ENCODE peak calls at places on chromosome 1, in nine cellular contexts. B, W, O, I, N, Z, P, T and X are unnamed samples.

GRCh38 chr1:55712148-55712547 is 497.0 kb upstream of the USP24 start:
- DNase-seq in N (no peak), Z (no peak), B (no peak), P (no peak), W (no peak), O (no peak), I (no peak), T (no peak), X (no peak)

GRCh38 chr1:54299037-54299436 is 99.1 kb downstream of the MRPL37 start:
- DNase-seq in O (peak), N (no peak), T (no peak), I (no peak), B (no peak), Z (no peak), W (peak), P (no peak), X (no peak)

GRCh38 chr1:21961337-21961736 is 15.5 kb upstream of the CELA3B start:
- DNase-seq in B (no peak), O (no peak), P (no peak), T (no peak), Z (no peak), N (no peak), W (no peak), I (no peak), X (no peak)

GRCh38 chr1:1943834-1944570 is 24.9 kb upstream of the TMEM52 start:
- DNase-seq in B (no peak), I (no peak), O (peak), Z (no peak), T (peak), P (peak), W (peak), N (no peak), X (peak)

GRCh38 chr1:208280184-208280583 is 36.0 kb upstream of the PLXNA2 start:
- DNase-seq in P (no peak), Z (no peak), B (no peak), T (no peak), I (no peak), W (no peak), O (no peak), N (no peak), X (no peak)

GRCh38 chr1:229203030-229203751 is 67.7 kb upstream of the RAB4A start:
- DNase-seq in N (no peak), O (peak), T (peak), B (no peak), P (no peak), W (peak), I (no peak), Z (no peak), X (no peak)

GRCh38 chr1:180923024-180923841 is 10.5 kb downstream of the KIAA1614 start:
- DNase-seq in N (no peak), B (no peak), Z (no peak), O (no peak), T (peak), W (no peak), P (no peak), I (no peak), X (no peak)

GRCh38 chr1:41238311-41239094 is 3.6 kb downstream of the SCMH1 start:
- DNase-seq in Z (no peak), T (no peak), W (peak), I (no peak), O (no peak), B (no peak), P (peak), N (no peak), X (no peak)

GRCh38 chr1:207993477-207994445 is 82.8 kb upstream of the CD34 start:
- DNase-seq in P (no peak), Z (no peak), W (peak), B (peak), I (no peak), O (peak), T (peak), N (no peak), X (no peak)

GRCh38 chr1:145891587-145892485 is 6.2 kb upstream of the ANKRD35 start:
- DNase-seq in N (peak), W (peak), B (peak), O (peak), Z (peak), P (peak), I (peak), T (peak), X (peak)

GRCh38 chr1:182855886-182856285 is 16.7 kb downstream of the DHX9 start:
- DNase-seq in W (no peak), Z (no peak), T (no peak), N (no peak), I (no peak), P (no peak), O (no peak), B (no peak), X (no peak)

GRCh38 chr1:184930232-184930631 is 44.1 kb downstream of the NIBAN1 start:
- DNase-seq in W (no peak), T (no peak), B (no peak), Z (no peak), N (no peak), P (no peak), I (no peak), O (peak), X (no peak)

GRCh38 chr1:164596149-164596548 is 37.2 kb downstream of the PBX1 start:
- DNase-seq in O (no peak), B (no peak), T (no peak), P (no peak), Z (no peak), N (no peak), I (no peak), W (no peak), X (no peak)

GRCh38 chr1:221923921-221924598 is 182.2 kb upstream of the DUSP10 start:
- DNase-seq in B (no peak), I (peak), T (no peak), P (no peak), W (no peak), O (no peak), N (no peak), Z (no peak), X (no peak)

GRCh38 chr1:163535807-163536206 is 214.1 kb downstream of the NUF2 start:
- DNase-seq in T (peak), B (no peak), O (peak), Z (no peak), I (peak), P (peak), N (peak), W (peak), X (no peak)

GRCh38 chr1:195415584-195415983 is 1192.7 kb downstream of the KCNT2 start:
- DNase-seq in W (no peak), B (no peak), O (no peak), P (no peak), T (no peak), N (no peak), Z (no peak), I (no peak), X (no peak)

GRCh38 chr1:21654209-21654608 is 14.9 kb downstream of the RAP1GAP start:
- DNase-seq in W (no peak), P (no peak), N (no peak), O (no peak), Z (no peak), I (no peak), B (no peak), T (no peak), X (no peak)

GRCh38 chr1:193120604-193121166 is 1.1 kb upstream of the CDC73 start:
- DNase-seq in W (no peak), B (no peak), O (no peak), N (no peak), P (no peak), I (no peak), Z (no peak), T (no peak), X (no peak)

GRCh38 chr1:47444578-47445465 is 7.0 kb downstream of the FOXD2 start:
- DNase-seq in O (no peak), W (no peak), N (peak), T (no peak), P (peak), B (no peak), I (no peak), Z (no peak), X (no peak)